ENCODE peak calls at places on chromosomes 1 and 21, in six cellular contexts. One of them, this sample, is unnamed.

GRCh38 chr1:211613108-211613947 is 34.4 kb upstream of the SLC30A1 start:
- DNase-seq in IMR-90: peak; percentile 94
- DNase-seq in sigmoid colon: peak; percentile 95
- DNase-seq in keratinocyte: no peak
- DNase-seq in astrocyte: peak; percentile 88
- DNase-seq in psoas muscle: peak; percentile 83
- DNase-seq in this sample: no peak

GRCh38 chr1:39204441-39205081 is at the start of gene MACF1:
- DNase-seq in IMR-90: peak; percentile 98
- DNase-seq in sigmoid colon: peak; percentile 92
- DNase-seq in keratinocyte: no peak
- DNase-seq in astrocyte: peak; percentile 98
- DNase-seq in psoas muscle: peak; percentile 73
- DNase-seq in this sample: no peak

GRCh38 chr21:44618909-44619308 is 7.0 kb downstream of the KRTAP10-8 start:
- DNase-seq in IMR-90: no peak
- DNase-seq in sigmoid colon: no peak
- DNase-seq in keratinocyte: no peak
- DNase-seq in astrocyte: no peak
- DNase-seq in psoas muscle: no peak
- DNase-seq in this sample: peak; percentile 81

GRCh38 chr1:23167353-23168078 is 1.1 kb downstream of the LUZP1 start:
- DNase-seq in IMR-90: peak; percentile 64
- DNase-seq in sigmoid colon: peak; percentile 69
- DNase-seq in keratinocyte: no peak
- DNase-seq in astrocyte: peak; percentile 57
- DNase-seq in psoas muscle: peak; percentile 64
- DNase-seq in this sample: no peak

GRCh38 chr1:165279831-165280351 is 76.6 kb downstream of the LMX1A start:
- DNase-seq in IMR-90: no peak
- DNase-seq in sigmoid colon: no peak
- DNase-seq in keratinocyte: no peak
- DNase-seq in astrocyte: no peak
- DNase-seq in psoas muscle: no peak
- DNase-seq in this sample: no peak

GRCh38 chr1:157580179-157580827 is 17.6 kb downstream of the FCRL4 start:
- DNase-seq in IMR-90: peak; percentile 57
- DNase-seq in sigmoid colon: no peak
- DNase-seq in keratinocyte: peak; percentile 49
- DNase-seq in astrocyte: peak; percentile 29
- DNase-seq in psoas muscle: no peak
- DNase-seq in this sample: peak; percentile 19

GRCh38 chr1:221335161-221336101 is 406.5 kb downstream of the DUSP10 start:
- DNase-seq in IMR-90: peak; percentile 69
- DNase-seq in sigmoid colon: peak; percentile 81
- DNase-seq in keratinocyte: no peak
- DNase-seq in astrocyte: peak; percentile 93
- DNase-seq in psoas muscle: peak; percentile 73
- DNase-seq in this sample: no peak

GRCh38 chr1:85606414-85606800 is 25.8 kb downstream of the CCN1 start:
- DNase-seq in IMR-90: peak; percentile 37
- DNase-seq in sigmoid colon: no peak
- DNase-seq in keratinocyte: peak; percentile 50
- DNase-seq in astrocyte: peak; percentile 64
- DNase-seq in psoas muscle: no peak
- DNase-seq in this sample: no peak

GRCh38 chr1:203354246-203354645 is 3.3 kb upstream of the FMOD start:
- DNase-seq in IMR-90: peak; percentile 90
- DNase-seq in sigmoid colon: peak; percentile 64
- DNase-seq in keratinocyte: no peak
- DNase-seq in astrocyte: peak; percentile 46
- DNase-seq in psoas muscle: no peak
- DNase-seq in this sample: no peak

GRCh38 chr1:19582318-19582717 is 61.8 kb upstream of the NBL1 start:
- DNase-seq in IMR-90: no peak
- DNase-seq in sigmoid colon: no peak
- DNase-seq in keratinocyte: no peak
- DNase-seq in astrocyte: no peak
- DNase-seq in psoas muscle: peak; percentile 61
- DNase-seq in this sample: peak; percentile 66

GRCh38 chr1:223716302-223716862 is 4.0 kb downstream of the CAPN2 start:
- DNase-seq in IMR-90: no peak
- DNase-seq in sigmoid colon: no peak
- DNase-seq in keratinocyte: no peak
- DNase-seq in astrocyte: no peak
- DNase-seq in psoas muscle: no peak
- DNase-seq in this sample: peak; percentile 78

GRCh38 chr1:209585672-209586071 is 2.2 kb downstream of the CAMK1G start:
- DNase-seq in IMR-90: no peak
- DNase-seq in sigmoid colon: peak; percentile 66
- DNase-seq in keratinocyte: no peak
- DNase-seq in astrocyte: no peak
- DNase-seq in psoas muscle: peak; percentile 64
- DNase-seq in this sample: no peak

GRCh38 chr21:46662765-46663500 is 27.5 kb downstream of the PRMT2 start:
- DNase-seq in IMR-90: no peak
- DNase-seq in sigmoid colon: no peak
- DNase-seq in keratinocyte: no peak
- DNase-seq in astrocyte: no peak
- DNase-seq in psoas muscle: no peak
- DNase-seq in this sample: no peak

GRCh38 chr1:36166938-36167910 is 11.3 kb downstream of the MAP7D1 start:
- DNase-seq in IMR-90: peak; percentile 79
- DNase-seq in sigmoid colon: no peak
- DNase-seq in keratinocyte: peak; percentile 82
- DNase-seq in astrocyte: peak; percentile 60
- DNase-seq in psoas muscle: peak; percentile 67
- DNase-seq in this sample: no peak
- H3K27ac ChIP-seq in IMR-90: no peak overlapping the region
- H3K27ac ChIP-seq in sigmoid colon: peak overlapping the region; percentile 45
- H3K27ac ChIP-seq in keratinocyte: peak overlapping the region; percentile 98
- H3K27ac ChIP-seq in astrocyte: peak overlapping the region; percentile 80
- H3K27ac ChIP-seq in psoas muscle: peak overlapping the region; percentile 94
- H3K27ac ChIP-seq in this sample: no peak overlapping the region

GRCh38 chr1:184624626-184625025 is 130.0 kb downstream of the EDEM3 start:
- DNase-seq in IMR-90: peak; percentile 29
- DNase-seq in sigmoid colon: no peak
- DNase-seq in keratinocyte: peak; percentile 61
- DNase-seq in astrocyte: no peak
- DNase-seq in psoas muscle: no peak
- DNase-seq in this sample: no peak

GRCh38 chr1:184621262-184621661 is 133.4 kb downstream of the EDEM3 start:
- DNase-seq in IMR-90: peak; percentile 83
- DNase-seq in sigmoid colon: peak; percentile 78
- DNase-seq in keratinocyte: no peak
- DNase-seq in astrocyte: peak; percentile 20
- DNase-seq in psoas muscle: no peak
- DNase-seq in this sample: no peak

GRCh38 chr1:184624051-184624450 is 130.6 kb downstream of the EDEM3 start:
- DNase-seq in IMR-90: no peak
- DNase-seq in sigmoid colon: no peak
- DNase-seq in keratinocyte: no peak
- DNase-seq in astrocyte: no peak
- DNase-seq in psoas muscle: no peak
- DNase-seq in this sample: no peak

GRCh38 chr1:184623404-184623803 is 131.3 kb downstream of the EDEM3 start:
- DNase-seq in IMR-90: no peak
- DNase-seq in sigmoid colon: no peak
- DNase-seq in keratinocyte: no peak
- DNase-seq in astrocyte: no peak
- DNase-seq in psoas muscle: no peak
- DNase-seq in this sample: no peak

DNA sequence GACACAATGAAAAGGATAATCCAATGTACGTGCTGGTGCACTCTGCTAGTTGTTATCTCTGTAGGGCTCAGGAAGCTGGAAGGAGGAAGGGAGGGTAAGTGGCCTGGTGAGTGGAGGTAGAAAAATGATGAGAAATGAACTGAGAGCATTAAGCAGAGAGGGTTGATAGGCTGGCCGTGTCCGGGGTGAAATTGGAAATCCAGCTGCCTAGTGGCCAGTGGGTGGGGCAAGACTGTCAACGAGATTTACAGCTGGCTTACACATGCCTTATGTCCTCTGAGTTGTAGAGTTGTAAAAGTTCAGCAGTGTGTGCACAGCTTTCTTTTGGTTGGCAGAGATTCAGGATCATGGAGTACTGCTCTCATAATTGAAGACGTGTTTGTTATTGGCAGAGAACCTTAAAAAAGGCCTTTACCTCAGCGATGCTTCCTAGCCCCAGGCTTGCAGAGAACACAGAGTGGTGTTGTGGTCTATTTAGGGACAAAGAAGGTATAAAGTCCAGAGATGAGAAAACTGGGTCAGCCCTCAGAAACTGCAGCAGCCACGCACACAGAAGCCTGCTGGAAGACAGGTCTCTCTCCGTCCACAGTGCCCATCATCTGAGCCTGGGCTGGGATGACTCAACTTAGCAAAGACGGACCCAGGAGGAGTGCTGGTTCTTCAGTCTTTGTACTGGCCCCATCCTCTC is 132.4 kb downstream of the EDEM3 start:
- DNase-seq in IMR-90: peak; percentile 90
- DNase-seq in sigmoid colon: peak; percentile 96
- DNase-seq in keratinocyte: no peak
- DNase-seq in astrocyte: peak; percentile 64
- DNase-seq in psoas muscle: peak; percentile 89
- DNase-seq in this sample: no peak
- TF ChIP-seq CTCF in IMR-90: no peak
- TF ChIP-seq CTCF in sigmoid colon: no peak
- TF ChIP-seq CTCF in keratinocyte: no peak
- TF ChIP-seq CTCF in astrocyte: no peak
- TF ChIP-seq CTCF in psoas muscle: no peak
- TF ChIP-seq CTCF in this sample: no peak

GRCh38 chr21:16194851-16195251 is 465.1 kb downstream of the USP25 start:
- DNase-seq in IMR-90: peak; percentile 17
- DNase-seq in sigmoid colon: no peak
- DNase-seq in keratinocyte: no peak
- DNase-seq in astrocyte: peak; percentile 45
- DNase-seq in psoas muscle: no peak
- DNase-seq in this sample: no peak

GRCh38 chr21:16198546-16198945 is 468.8 kb downstream of the USP25 start:
- DNase-seq in IMR-90: no peak
- DNase-seq in sigmoid colon: no peak
- DNase-seq in keratinocyte: no peak
- DNase-seq in astrocyte: peak; percentile 24
- DNase-seq in psoas muscle: no peak
- DNase-seq in this sample: no peak

GRCh38 chr21:16195476-16195875 is 465.7 kb downstream of the USP25 start:
- DNase-seq in IMR-90: peak; percentile 70
- DNase-seq in sigmoid colon: no peak
- DNase-seq in keratinocyte: no peak
- DNase-seq in astrocyte: peak; percentile 71
- DNase-seq in psoas muscle: no peak
- DNase-seq in this sample: no peak

GRCh38 chr21:16195896-16196443 is 466.2 kb downstream of the USP25 start:
- DNase-seq in IMR-90: no peak
- DNase-seq in sigmoid colon: no peak
- DNase-seq in keratinocyte: no peak
- DNase-seq in astrocyte: peak; percentile 25
- DNase-seq in psoas muscle: no peak
- DNase-seq in this sample: no peak

DNA sequence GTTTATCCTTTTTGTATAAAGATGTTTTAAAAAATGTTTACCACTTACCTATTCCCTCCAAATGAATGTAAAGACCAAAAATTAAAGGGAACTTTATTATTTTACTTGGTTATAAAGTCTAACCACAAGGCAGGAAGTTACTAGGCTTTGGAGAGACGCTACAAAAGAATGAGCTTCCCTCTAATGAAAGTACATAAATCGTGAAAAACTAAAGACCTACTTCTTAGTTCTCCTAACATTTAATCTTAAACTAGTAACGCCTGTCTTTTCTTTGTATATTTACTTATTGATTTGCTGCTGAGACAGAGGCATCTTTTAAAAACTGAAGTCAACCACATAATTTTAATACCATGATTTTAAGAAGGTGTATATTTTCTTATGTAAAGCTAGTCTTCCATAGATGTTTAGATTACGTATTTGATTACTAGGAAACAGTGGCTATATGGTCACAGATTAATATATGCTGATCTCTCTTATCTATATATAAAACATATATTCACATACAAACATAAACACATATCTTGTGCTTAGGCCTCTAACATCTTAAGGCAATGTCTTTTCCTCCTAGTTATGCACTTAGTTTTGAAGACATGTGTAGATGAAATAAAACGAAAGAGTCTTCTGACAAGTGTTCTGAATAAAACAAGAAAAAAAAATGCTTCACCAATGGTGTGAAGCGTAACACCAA is 466.9 kb downstream of the USP25 start:
- DNase-seq in IMR-90: no peak
- DNase-seq in sigmoid colon: no peak
- DNase-seq in keratinocyte: no peak
- DNase-seq in astrocyte: peak; percentile 41
- DNase-seq in psoas muscle: no peak
- DNase-seq in this sample: no peak
- H3K4me3 ChIP-seq in IMR-90: no peak overlapping the region
- H3K4me3 ChIP-seq in sigmoid colon: peak overlapping the region; percentile 31
- H3K4me3 ChIP-seq in keratinocyte: no peak overlapping the region
- H3K4me3 ChIP-seq in astrocyte: peak overlapping the region; percentile 75
- H3K4me3 ChIP-seq in psoas muscle: peak overlapping the region; percentile 66
- H3K4me3 ChIP-seq in this sample: no peak overlapping the region

GRCh38 chr1:183898001-183898396 is 93.1 kb downstream of the RGL1 start:
- DNase-seq in IMR-90: no peak
- DNase-seq in sigmoid colon: no peak
- DNase-seq in keratinocyte: no peak
- DNase-seq in astrocyte: no peak
- DNase-seq in psoas muscle: no peak
- DNase-seq in this sample: no peak

GRCh38 chr1:183898610-183899009 is 93.7 kb downstream of the RGL1 start:
- DNase-seq in IMR-90: no peak
- DNase-seq in sigmoid colon: no peak
- DNase-seq in keratinocyte: no peak
- DNase-seq in astrocyte: no peak
- DNase-seq in psoas muscle: no peak
- DNase-seq in this sample: no peak

GRCh38 chr1:183903101-183903500 is 98.2 kb downstream of the RGL1 start:
- DNase-seq in IMR-90: no peak
- DNase-seq in sigmoid colon: no peak
- DNase-seq in keratinocyte: no peak
- DNase-seq in astrocyte: no peak
- DNase-seq in psoas muscle: no peak
- DNase-seq in this sample: no peak

GRCh38 chr1:183905497-183905896 is 100.6 kb downstream of the RGL1 start:
- DNase-seq in IMR-90: no peak
- DNase-seq in sigmoid colon: no peak
- DNase-seq in keratinocyte: no peak
- DNase-seq in astrocyte: no peak
- DNase-seq in psoas muscle: no peak
- DNase-seq in this sample: no peak

DNA sequence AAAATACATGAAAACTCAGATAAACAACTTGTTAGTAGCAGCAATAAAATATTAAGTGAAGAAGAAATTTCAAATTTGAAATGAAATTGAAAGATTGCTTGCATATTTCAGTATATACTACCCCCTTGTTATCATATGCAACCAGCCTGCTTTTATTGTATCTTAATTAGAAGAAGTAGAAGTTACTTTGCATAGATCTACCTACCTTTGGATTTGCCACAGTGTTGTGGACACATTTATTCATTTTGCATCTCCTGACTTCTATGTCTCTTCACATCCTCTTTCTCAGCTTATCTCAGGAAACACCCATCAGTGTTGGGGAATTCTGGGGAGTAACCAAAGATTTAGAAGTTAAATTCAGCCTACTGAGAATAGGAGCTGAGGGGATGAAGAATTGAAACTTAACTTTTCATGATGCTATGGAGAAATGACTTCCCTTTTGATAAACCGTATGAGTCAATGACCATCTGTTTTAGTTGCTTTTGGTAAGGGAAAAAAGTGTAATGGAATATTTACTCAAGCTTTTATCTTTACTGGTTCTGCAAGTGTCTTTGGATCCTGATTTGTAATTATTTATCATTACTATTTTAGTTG is 96.9 kb downstream of the RGL1 start:
- DNase-seq in IMR-90: peak; percentile 34
- DNase-seq in sigmoid colon: no peak
- DNase-seq in keratinocyte: no peak
- DNase-seq in astrocyte: peak; percentile 17
- DNase-seq in psoas muscle: no peak
- DNase-seq in this sample: no peak
- H3K27ac ChIP-seq in IMR-90: no peak overlapping the region
- H3K27ac ChIP-seq in sigmoid colon: no peak overlapping the region
- H3K27ac ChIP-seq in keratinocyte: no peak overlapping the region
- H3K27ac ChIP-seq in astrocyte: no peak overlapping the region
- H3K27ac ChIP-seq in psoas muscle: no peak overlapping the region
- H3K27ac ChIP-seq in this sample: no peak overlapping the region